ENCODE peak calls at places on chromosomes 2 and 18, in four cellular contexts. W, A, C and F are unnamed samples.
A peak's percentile ranks its signal among the peaks of the same experiment; 100 is the strongest.

GRCh38 chr2:19711470-19712372 is 190.1 kb downstream of the TTC32 start:
- DNase-seq in W (peak; percentile 65), A (no peak), C (peak; percentile 43), F (peak; percentile 89)

GRCh38 chr2:167832840-167833239 is 414.6 kb downstream of the STK39 start:
- DNase-seq in W (no peak), A (no peak), C (no peak), F (no peak)

GRCh38 chr2:163553601-163554000 is 182.2 kb downstream of the FIGN start:
- DNase-seq in W (no peak), A (no peak), C (no peak), F (no peak)

GRCh38 chr2:181152221-181152620 is 171.8 kb downstream of the UBE2E3 start:
- DNase-seq in W (no peak), A (no peak), C (no peak), F (no peak)

GRCh38 chr2:9666306-9666705 is 35.5 kb upstream of the YWHAQ start:
- DNase-seq in W (no peak), A (no peak), C (no peak), F (no peak)

GRCh38 chr2:170715932-170716777 is 1.0 kb downstream of the SP5 start:
- DNase-seq in W (no peak), A (no peak), C (no peak), F (no peak)

GRCh38 chr2:10779776-10780490 is 32.7 kb downstream of the PDIA6 start:
- DNase-seq in W (no peak), A (no peak), C (no peak), F (no peak)

GRCh38 chr18:8536226-8536625 is 73.0 kb upstream of the RAB12 start:
- DNase-seq in W (no peak), A (no peak), C (no peak), F (no peak)

GRCh38 chr2:202039278-202040100 is 5.8 kb downstream of the FZD7 start:
- DNase-seq in W (no peak), A (no peak), C (no peak), F (no peak)

GRCh38 chr2:52882974-52883373 is 884.6 kb upstream of the CHAC2 start:
- DNase-seq in W (no peak), A (no peak), C (no peak), F (no peak)

GRCh38 chr2:68784191-68784590 is 49.6 kb downstream of the ARHGAP25 start:
- DNase-seq in W (no peak), A (no peak), C (no peak), F (no peak)

GRCh38 chr2:73983322-73984202 is 1.1 kb upstream of the TET3 start:
- DNase-seq in W (peak; percentile 98), A (peak; percentile 96), C (peak; percentile 18), F (no peak)

GRCh38 chr2:60295591-60295962 is 257.9 kb downstream of the BCL11A start:
- DNase-seq in W (no peak), A (no peak), C (no peak), F (no peak)

GRCh38 chr2:119649364-119649917 is 29.6 kb upstream of the TMEM177 start:
- DNase-seq in W (peak; percentile 11), A (no peak), C (no peak), F (no peak)

GRCh38 chr2:172927381-172928357 is 148.0 kb upstream of the MAP3K20 start:
- DNase-seq in W (no peak), A (no peak), C (no peak), F (peak; percentile 61)

GRCh38 chr2:88932677-88933076 is 241.2 kb downstream of the RPIA start:
- DNase-seq in W (no peak), A (no peak), C (no peak), F (no peak)

GRCh38 chr18:58805482-58806187 is 59.0 kb upstream of the ZNF532 start:
- DNase-seq in W (no peak), A (no peak), C (no peak), F (no peak)

GRCh38 chr18:57026316-57026715 is 120.6 kb upstream of the BOD1L2 start:
- DNase-seq in W (no peak), A (no peak), C (no peak), F (no peak)

GRCh38 chr18:11751305-11752115 is 62.4 kb downstream of the GNAL start:
- DNase-seq in W (no peak), A (no peak), C (no peak), F (no peak)

DNA sequence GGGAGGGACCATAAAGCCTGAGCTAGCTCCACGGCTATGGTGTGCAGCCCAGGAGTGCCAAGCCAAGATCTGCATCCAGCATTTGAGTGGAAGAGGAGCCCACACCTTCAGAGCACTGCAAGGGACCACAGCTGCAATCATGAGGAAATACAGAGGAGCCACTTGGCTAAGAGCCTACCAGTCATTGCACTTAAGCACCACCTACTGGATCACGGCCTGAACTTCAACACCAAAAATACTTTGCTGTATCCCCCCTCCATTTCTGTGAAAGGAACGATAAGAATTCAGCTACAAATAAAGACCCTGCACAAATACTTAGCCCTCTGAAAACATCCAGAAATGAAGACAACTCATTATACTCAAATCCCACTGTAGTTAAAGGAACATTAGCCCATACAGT is 545.3 kb downstream of the TSN start:
- DNase-seq in W (no peak), A (no peak), C (no peak), F (no peak)
- TF ChIP-seq CTCF in W (peak; percentile 21), A (no peak), C (no peak), F (no peak)

GRCh38 chr18:48340502-48340901 is 68.7 kb downstream of the ZBTB7C start:
- DNase-seq in W (no peak), A (no peak), C (no peak), F (no peak)
- TF ChIP-seq CTCF in W (no peak), A (no peak), C (no peak), F (no peak)

GRCh38 chr2:241673797-241674725 is 12.6 kb downstream of the DTYMK start:
- DNase-seq in W (no peak), A (no peak), C (no peak), F (no peak)
- TF ChIP-seq CTCF in W (no peak), A (no peak), C (no peak), F (no peak)

GRCh38 chr2:6922201-6922656 is 5.0 kb downstream of the RNF144A start:
- DNase-seq in W (peak; percentile 14), A (no peak), C (no peak), F (no peak)
- TF ChIP-seq CTCF in W (peak; percentile 51), A (peak; percentile 5), C (no peak), F (no peak)

DNA sequence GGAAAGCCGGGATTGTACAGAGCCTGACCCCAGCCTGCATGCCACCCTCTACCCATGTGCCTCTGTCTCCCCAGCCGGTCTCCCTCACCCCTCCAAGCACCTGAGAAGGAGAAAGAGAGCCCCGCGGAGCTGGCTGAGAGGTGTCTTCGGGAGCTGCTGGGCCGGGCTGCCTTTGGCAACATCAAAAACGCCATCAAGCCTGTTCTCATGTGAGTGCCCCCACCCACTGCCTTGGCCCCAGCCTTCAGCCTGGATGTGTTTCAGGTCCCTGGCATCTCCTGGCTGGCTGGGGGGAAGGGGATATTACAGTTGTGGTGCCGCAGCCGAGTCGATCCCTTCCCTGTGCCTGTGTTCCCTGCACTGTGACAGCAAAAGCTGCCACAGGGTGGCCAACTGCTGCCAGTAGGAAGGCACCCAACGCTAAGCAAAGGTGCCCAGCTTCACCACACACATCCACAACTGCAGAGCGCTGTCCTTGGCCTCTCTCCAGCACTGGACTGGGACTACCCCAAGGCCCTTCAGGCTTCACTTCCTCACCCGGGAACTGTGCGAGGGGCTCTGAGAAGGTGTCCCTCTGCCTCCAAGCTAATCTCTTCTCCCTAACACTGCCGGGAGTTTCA is 38.4 kb downstream of the POMC start:
- DNase-seq in W (no peak), A (no peak), C (no peak), F (no peak)
- TF ChIP-seq CTCF in W (no peak), A (no peak), C (no peak), F (no peak)

GRCh38 chr2:33694904-33695303 is 95.8 kb upstream of the FAM98A start:
- DNase-seq in W (no peak), A (no peak), C (no peak), F (no peak)
- TF ChIP-seq CTCF in W (no peak), A (no peak), C (no peak), F (no peak)

GRCh38 chr2:154577390-154577789 is 121.1 kb upstream of the KCNJ3 start:
- DNase-seq in W (no peak), A (no peak), C (no peak), F (no peak)

DNA sequence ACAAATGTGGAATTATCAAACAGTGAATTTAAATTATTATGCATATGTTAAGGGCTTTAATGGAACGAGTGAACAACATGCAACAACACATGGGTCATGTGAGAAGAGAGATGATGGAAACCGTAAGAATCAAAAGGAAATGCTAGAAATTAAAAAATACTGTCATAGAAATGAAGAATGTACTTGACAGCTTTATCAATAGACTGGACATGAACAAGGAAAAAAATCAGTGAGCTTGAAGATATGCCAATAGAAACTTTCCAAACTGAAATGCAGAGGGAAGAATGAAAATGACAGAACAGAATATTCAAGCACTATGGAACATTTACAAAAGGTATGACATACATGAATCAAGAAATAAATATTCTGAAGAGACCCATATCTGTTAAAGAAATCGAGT is 117.7 kb upstream of the KCNJ3 start:
- DNase-seq in W (no peak), A (no peak), C (no peak), F (no peak)
- TF ChIP-seq CTCF in W (no peak), A (no peak), C (no peak), F (no peak)

GRCh38 chr2:129165001-129165400 is 814.5 kb upstream of the RAB6C start:
- DNase-seq in W (no peak), A (no peak), C (no peak), F (no peak)

GRCh38 chr2:129170570-129170969 is 808.9 kb upstream of the RAB6C start:
- DNase-seq in W (no peak), A (no peak), C (no peak), F (no peak)

GRCh38 chr2:129164220-129164619 is 815.2 kb upstream of the RAB6C start:
- DNase-seq in W (no peak), A (no peak), C (no peak), F (no peak)

DNA sequence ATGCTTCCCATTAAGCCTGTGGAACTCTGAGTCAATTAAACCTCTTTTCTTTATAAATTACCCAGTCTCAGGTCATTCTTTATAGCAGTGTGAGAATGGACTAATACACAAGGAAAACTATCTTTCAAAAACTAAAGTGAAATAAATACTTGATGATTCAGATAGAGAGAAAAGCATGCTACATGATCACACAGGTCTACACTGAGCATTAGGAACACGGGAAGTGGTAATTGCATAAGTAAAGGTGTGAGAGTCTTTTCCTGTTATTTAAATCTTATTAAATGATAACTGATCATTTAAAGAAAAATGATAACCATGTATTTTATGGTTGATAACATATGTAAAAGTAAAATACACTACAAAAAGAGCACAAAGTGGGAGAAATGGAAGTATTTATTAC is 812.0 kb upstream of the RAB6C start:
- DNase-seq in W (no peak), A (no peak), C (no peak), F (no peak)
- TF ChIP-seq CTCF in W (no peak), A (no peak), C (no peak), F (no peak)